ENCODE peak calls at places on chromosomes 5 and 9, in seven cellular contexts. One of them, this sample, is unnamed.

GRCh38 chr5:57441557-57441956 is 41.1 kb downstream of the ACTBL2 start:
- DNase-seq in upper lobe of left lung: no peak
- DNase-seq in osteocyte: no peak
- DNase-seq in body of pancreas: no peak
- DNase-seq in fibroblast of pulmonary artery: peak
- DNase-seq in fibroblast of lung: peak
- DNase-seq in bronchial epithelial cell: peak
- DNase-seq in this sample: peak

GRCh38 chr5:84433461-84433860 is 48.8 kb upstream of the EDIL3 start:
- DNase-seq in upper lobe of left lung: no peak
- DNase-seq in osteocyte: no peak
- DNase-seq in body of pancreas: no peak
- DNase-seq in fibroblast of pulmonary artery: peak
- DNase-seq in fibroblast of lung: peak
- DNase-seq in bronchial epithelial cell: no peak
- DNase-seq in this sample: no peak

GRCh38 chr9:120916573-120916972 is 10.0 kb downstream of the TRAF1 start:
- DNase-seq in upper lobe of left lung: no peak
- DNase-seq in osteocyte: no peak
- DNase-seq in body of pancreas: peak
- DNase-seq in fibroblast of pulmonary artery: peak
- DNase-seq in fibroblast of lung: peak
- DNase-seq in bronchial epithelial cell: no peak
- DNase-seq in this sample: peak

GRCh38 chr9:36461341-36461740 is 61.3 kb upstream of the RNF38 start:
- DNase-seq in upper lobe of left lung: no peak
- DNase-seq in osteocyte: no peak
- DNase-seq in body of pancreas: no peak
- DNase-seq in fibroblast of pulmonary artery: peak
- DNase-seq in fibroblast of lung: peak
- DNase-seq in bronchial epithelial cell: no peak
- DNase-seq in this sample: peak

GRCh38 chr5:127700237-127700766 is 2.9 kb upstream of the CCDC192 start:
- DNase-seq in upper lobe of left lung: no peak
- DNase-seq in osteocyte: no peak
- DNase-seq in body of pancreas: no peak
- DNase-seq in fibroblast of pulmonary artery: no peak
- DNase-seq in fibroblast of lung: no peak
- DNase-seq in bronchial epithelial cell: no peak
- DNase-seq in this sample: no peak

GRCh38 chr9:34638138-34638445 is 505 bp upstream of the SIGMAR1 start:
- DNase-seq in upper lobe of left lung: no peak
- DNase-seq in osteocyte: no peak
- DNase-seq in body of pancreas: no peak
- DNase-seq in fibroblast of pulmonary artery: no peak
- DNase-seq in fibroblast of lung: no peak
- DNase-seq in bronchial epithelial cell: no peak
- DNase-seq in this sample: no peak

GRCh38 chr5:54644226-54644625 is 126.7 kb downstream of the SNX18 start:
- DNase-seq in upper lobe of left lung: no peak
- DNase-seq in osteocyte: no peak
- DNase-seq in body of pancreas: no peak
- DNase-seq in fibroblast of pulmonary artery: peak
- DNase-seq in fibroblast of lung: peak
- DNase-seq in bronchial epithelial cell: peak
- DNase-seq in this sample: peak

GRCh38 chr9:101478444-101478843 is 42.9 kb upstream of the ALDOB start:
- DNase-seq in upper lobe of left lung: no peak
- DNase-seq in osteocyte: no peak
- DNase-seq in body of pancreas: no peak
- DNase-seq in fibroblast of pulmonary artery: no peak
- DNase-seq in fibroblast of lung: no peak
- DNase-seq in bronchial epithelial cell: no peak
- DNase-seq in this sample: no peak

GRCh38 chr9:14301582-14301981 is 12.4 kb downstream of the NFIB start:
- DNase-seq in upper lobe of left lung: no peak
- DNase-seq in osteocyte: no peak
- DNase-seq in body of pancreas: peak
- DNase-seq in fibroblast of pulmonary artery: no peak
- DNase-seq in fibroblast of lung: no peak
- DNase-seq in bronchial epithelial cell: no peak
- DNase-seq in this sample: no peak

GRCh38 chr9:89436963-89437625 is 60.8 kb downstream of the SEMA4D start:
- DNase-seq in upper lobe of left lung: peak
- DNase-seq in osteocyte: no peak
- DNase-seq in body of pancreas: peak
- DNase-seq in fibroblast of pulmonary artery: no peak
- DNase-seq in fibroblast of lung: no peak
- DNase-seq in bronchial epithelial cell: peak
- DNase-seq in this sample: no peak

GRCh38 chr9:120078112-120078511 is 501.9 kb downstream of the CDK5RAP2 start:
- DNase-seq in upper lobe of left lung: no peak
- DNase-seq in osteocyte: no peak
- DNase-seq in body of pancreas: no peak
- DNase-seq in fibroblast of pulmonary artery: no peak
- DNase-seq in fibroblast of lung: no peak
- DNase-seq in bronchial epithelial cell: no peak
- DNase-seq in this sample: no peak

GRCh38 chr9:129030191-129030590 is 2.1 kb upstream of the SH3GLB2 start:
- DNase-seq in upper lobe of left lung: no peak
- DNase-seq in osteocyte: no peak
- DNase-seq in body of pancreas: no peak
- DNase-seq in fibroblast of pulmonary artery: no peak
- DNase-seq in fibroblast of lung: no peak
- DNase-seq in bronchial epithelial cell: peak
- DNase-seq in this sample: no peak

GRCh38 chr5:81717815-81718214 is 33.1 kb downstream of the SSBP2 start:
- DNase-seq in upper lobe of left lung: no peak
- DNase-seq in osteocyte: no peak
- DNase-seq in body of pancreas: no peak
- DNase-seq in fibroblast of pulmonary artery: no peak
- DNase-seq in fibroblast of lung: peak
- DNase-seq in bronchial epithelial cell: no peak
- DNase-seq in this sample: no peak

GRCh38 chr5:178078197-178078995 is 34.9 kb upstream of the N4BP3 start:
- DNase-seq in upper lobe of left lung: no peak
- DNase-seq in osteocyte: no peak
- DNase-seq in body of pancreas: no peak
- DNase-seq in fibroblast of pulmonary artery: peak
- DNase-seq in fibroblast of lung: peak
- DNase-seq in bronchial epithelial cell: peak
- DNase-seq in this sample: peak

GRCh38 chr5:65451436-65451835 is 30.3 kb downstream of the ADAMTS6 start:
- DNase-seq in upper lobe of left lung: no peak
- DNase-seq in osteocyte: no peak
- DNase-seq in body of pancreas: no peak
- DNase-seq in fibroblast of pulmonary artery: peak
- DNase-seq in fibroblast of lung: no peak
- DNase-seq in bronchial epithelial cell: no peak
- DNase-seq in this sample: no peak

GRCh38 chr5:65077653-65078052 is 308.9 kb downstream of the CWC27 start:
- DNase-seq in upper lobe of left lung: no peak
- DNase-seq in osteocyte: no peak
- DNase-seq in body of pancreas: no peak
- DNase-seq in fibroblast of pulmonary artery: no peak
- DNase-seq in fibroblast of lung: no peak
- DNase-seq in bronchial epithelial cell: no peak
- DNase-seq in this sample: no peak

GRCh38 chr5:107072967-107073366 is 597.8 kb downstream of the EFNA5 start:
- DNase-seq in upper lobe of left lung: no peak
- DNase-seq in osteocyte: no peak
- DNase-seq in body of pancreas: no peak
- DNase-seq in fibroblast of pulmonary artery: no peak
- DNase-seq in fibroblast of lung: no peak
- DNase-seq in bronchial epithelial cell: peak
- DNase-seq in this sample: no peak

GRCh38 chr5:176772271-176773210 is 37.8 kb upstream of the UNC5A start:
- DNase-seq in upper lobe of left lung: peak
- DNase-seq in osteocyte: peak
- DNase-seq in body of pancreas: no peak
- DNase-seq in fibroblast of pulmonary artery: no peak
- DNase-seq in fibroblast of lung: no peak
- DNase-seq in bronchial epithelial cell: no peak
- DNase-seq in this sample: no peak

GRCh38 chr5:135269828-135270545 is 129.0 kb downstream of the MACROH2A1 start:
- DNase-seq in upper lobe of left lung: no peak
- DNase-seq in osteocyte: no peak
- DNase-seq in body of pancreas: no peak
- DNase-seq in fibroblast of pulmonary artery: peak
- DNase-seq in fibroblast of lung: peak
- DNase-seq in bronchial epithelial cell: no peak
- DNase-seq in this sample: peak

GRCh38 chr9:130417602-130418001 is 27.2 kb upstream of the ASS1 start:
- DNase-seq in upper lobe of left lung: no peak
- DNase-seq in osteocyte: no peak
- DNase-seq in body of pancreas: no peak
- DNase-seq in fibroblast of pulmonary artery: no peak
- DNase-seq in fibroblast of lung: no peak
- DNase-seq in bronchial epithelial cell: no peak
- DNase-seq in this sample: no peak
- TF ChIP-seq CTCF in upper lobe of left lung: no peak
- TF ChIP-seq CTCF in osteocyte: no peak
- TF ChIP-seq CTCF in body of pancreas: no peak
- TF ChIP-seq CTCF in fibroblast of pulmonary artery: no peak
- TF ChIP-seq CTCF in fibroblast of lung: no peak
- TF ChIP-seq CTCF in bronchial epithelial cell: peak
- TF ChIP-seq CTCF in this sample: peak

DNA sequence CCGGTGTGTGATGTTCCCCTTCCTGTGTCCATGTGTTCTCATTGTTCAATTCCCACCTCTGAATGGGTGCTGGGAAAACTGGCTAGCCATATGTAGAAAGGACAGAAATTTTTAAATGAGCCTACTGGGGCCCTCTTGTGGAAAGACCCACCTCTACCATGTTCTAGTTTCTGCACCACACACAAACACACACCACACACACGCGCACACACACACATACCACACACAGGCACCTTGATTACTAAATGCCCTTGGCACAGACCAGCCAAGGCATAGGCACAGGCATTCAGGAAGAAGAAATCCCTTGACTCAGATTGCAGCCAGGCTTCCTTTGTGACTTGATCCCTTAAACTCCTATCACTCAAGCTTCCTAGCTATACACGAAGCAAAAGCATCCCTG is 60.5 kb downstream of the SIL1 start:
- DNase-seq in upper lobe of left lung: peak
- DNase-seq in osteocyte: no peak
- DNase-seq in body of pancreas: peak
- DNase-seq in fibroblast of pulmonary artery: peak
- DNase-seq in fibroblast of lung: peak
- DNase-seq in bronchial epithelial cell: peak
- DNase-seq in this sample: peak
- TF ChIP-seq CTCF in upper lobe of left lung: no peak
- TF ChIP-seq CTCF in osteocyte: no peak
- TF ChIP-seq CTCF in body of pancreas: peak
- TF ChIP-seq CTCF in fibroblast of pulmonary artery: peak
- TF ChIP-seq CTCF in fibroblast of lung: peak
- TF ChIP-seq CTCF in bronchial epithelial cell: peak
- TF ChIP-seq CTCF in this sample: peak

GRCh38 chr9:124771867-124772621 is 933 bp upstream of the NR6A1 start:
- DNase-seq in upper lobe of left lung: peak
- DNase-seq in osteocyte: peak
- DNase-seq in body of pancreas: peak
- DNase-seq in fibroblast of pulmonary artery: peak
- DNase-seq in fibroblast of lung: peak
- DNase-seq in bronchial epithelial cell: peak
- DNase-seq in this sample: peak

GRCh38 chr9:124773473-124774130 is 2.5 kb upstream of the NR6A1 start:
- DNase-seq in upper lobe of left lung: no peak
- DNase-seq in osteocyte: no peak
- DNase-seq in body of pancreas: no peak
- DNase-seq in fibroblast of pulmonary artery: no peak
- DNase-seq in fibroblast of lung: no peak
- DNase-seq in bronchial epithelial cell: no peak
- DNase-seq in this sample: no peak

GRCh38 chr9:124769451-124770358 is 1.4 kb downstream of the NR6A1 start:
- DNase-seq in upper lobe of left lung: peak
- DNase-seq in osteocyte: peak
- DNase-seq in body of pancreas: peak
- DNase-seq in fibroblast of pulmonary artery: no peak
- DNase-seq in fibroblast of lung: peak
- DNase-seq in bronchial epithelial cell: no peak
- DNase-seq in this sample: no peak

GRCh38 chr9:124770359-124771020 is 621 bp downstream of the NR6A1 start:
- DNase-seq in upper lobe of left lung: peak
- DNase-seq in osteocyte: peak
- DNase-seq in body of pancreas: peak
- DNase-seq in fibroblast of pulmonary artery: no peak
- DNase-seq in fibroblast of lung: no peak
- DNase-seq in bronchial epithelial cell: no peak
- DNase-seq in this sample: no peak

DNA sequence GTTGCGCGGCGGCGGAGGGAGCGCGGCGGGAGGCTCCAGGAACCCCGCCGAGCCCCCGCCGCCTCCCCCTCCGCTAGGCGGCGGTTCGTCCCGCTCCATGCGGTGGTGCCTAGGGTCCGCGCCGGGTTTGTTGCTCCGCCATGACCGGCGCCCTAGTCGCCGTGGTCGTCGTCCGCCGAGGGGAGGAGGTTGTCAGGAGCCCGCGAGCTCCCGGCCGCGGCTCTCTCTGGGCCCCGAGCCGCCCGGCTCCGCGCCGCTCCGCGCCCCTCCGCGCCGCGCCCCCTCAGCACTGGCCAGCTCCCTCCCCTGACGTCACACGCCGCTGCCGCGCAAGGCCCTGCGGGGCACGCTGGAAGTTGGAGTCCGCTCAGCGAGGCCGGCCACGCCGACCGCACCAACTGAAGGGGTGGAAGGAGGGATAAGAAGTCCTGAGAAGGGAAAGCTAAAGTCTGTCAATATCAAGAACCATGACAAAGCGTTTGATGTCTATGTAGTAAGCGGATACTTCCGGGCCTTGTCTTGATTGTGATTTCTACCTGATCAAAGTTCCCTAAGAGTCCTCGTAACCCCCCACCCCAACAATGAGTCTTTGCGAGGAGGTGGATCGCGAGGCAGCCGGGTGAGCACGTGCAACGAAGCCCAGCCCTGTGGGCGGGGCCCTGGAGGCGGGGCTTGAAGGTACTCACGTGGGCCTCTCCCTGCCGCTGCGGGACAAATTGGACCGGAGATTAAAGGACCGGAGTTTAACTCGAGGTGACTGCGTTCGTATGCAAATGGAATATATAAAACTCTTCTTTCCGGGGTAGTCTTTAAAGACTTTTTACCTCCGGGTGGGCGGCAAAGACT is at the start of gene NR6A1:
- DNase-seq in upper lobe of left lung: peak
- DNase-seq in osteocyte: peak
- DNase-seq in body of pancreas: peak
- DNase-seq in fibroblast of pulmonary artery: peak
- DNase-seq in fibroblast of lung: peak
- DNase-seq in bronchial epithelial cell: peak
- DNase-seq in this sample: peak
- TF ChIP-seq CTCF in upper lobe of left lung: no peak
- TF ChIP-seq CTCF in osteocyte: peak
- TF ChIP-seq CTCF in body of pancreas: no peak
- TF ChIP-seq CTCF in fibroblast of pulmonary artery: no peak
- TF ChIP-seq CTCF in fibroblast of lung: no peak
- TF ChIP-seq CTCF in bronchial epithelial cell: peak
- TF ChIP-seq CTCF in this sample: peak

DNA sequence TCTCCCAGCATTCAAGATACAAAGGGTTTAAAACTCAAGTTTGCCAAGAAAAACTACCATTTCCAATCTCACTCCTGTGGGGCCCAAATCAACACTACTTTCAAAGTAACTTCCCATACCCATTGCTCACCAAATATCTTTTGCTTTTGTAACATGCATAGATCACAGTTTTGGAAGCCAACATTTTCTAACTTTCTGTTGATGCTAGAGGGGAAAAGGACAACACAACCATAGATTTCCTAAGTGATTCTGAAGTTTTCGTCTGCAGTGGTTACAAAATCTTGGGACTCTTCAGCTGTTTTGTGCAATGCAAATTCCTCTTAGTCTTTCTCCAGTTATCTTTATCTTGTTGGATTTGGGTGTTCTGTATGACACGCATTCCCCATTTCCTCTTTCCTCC is 94.1 kb upstream of the PAPPA start:
- DNase-seq in upper lobe of left lung: no peak
- DNase-seq in osteocyte: no peak
- DNase-seq in body of pancreas: no peak
- DNase-seq in fibroblast of pulmonary artery: peak
- DNase-seq in fibroblast of lung: peak
- DNase-seq in bronchial epithelial cell: no peak
- DNase-seq in this sample: no peak
- TF ChIP-seq CTCF in upper lobe of left lung: no peak
- TF ChIP-seq CTCF in osteocyte: no peak
- TF ChIP-seq CTCF in body of pancreas: no peak
- TF ChIP-seq CTCF in fibroblast of pulmonary artery: no peak
- TF ChIP-seq CTCF in fibroblast of lung: no peak
- TF ChIP-seq CTCF in bronchial epithelial cell: no peak
- TF ChIP-seq CTCF in this sample: no peak

This sample was measured in HFFc6.